ENCODE peak calls at places on chromosomes 7 and 10, in nine cellular contexts. One of them, this sample, is unnamed.

GRCh38 chr7:77258593-77258992 is 59.0 kb upstream of the FGL2 start:
- DNase-seq in adrenal gland: no peak
- DNase-seq in IMR-90: no peak
- DNase-seq in A549: no peak
- DNase-seq in lower leg skin: no peak
- DNase-seq in heart left ventricle: no peak
- DNase-seq in HCT116: no peak
- DNase-seq in stomach: no peak
- DNase-seq in body of pancreas: no peak
- DNase-seq in this sample: peak; percentile 61

GRCh38 chr10:97570789-97571536 is 1.6 kb upstream of the ANKRD2 start:
- DNase-seq in adrenal gland: no peak
- DNase-seq in IMR-90: no peak
- DNase-seq in A549: no peak
- DNase-seq in lower leg skin: no peak
- DNase-seq in heart left ventricle: peak; percentile 51
- DNase-seq in HCT116: no peak
- DNase-seq in stomach: no peak
- DNase-seq in body of pancreas: no peak
- DNase-seq in this sample: no peak

GRCh38 chr10:75211007-75211735 is 575 bp downstream of the VDAC2 start:
- DNase-seq in adrenal gland: peak; percentile 39
- DNase-seq in IMR-90: peak; percentile 57
- DNase-seq in A549: no peak
- DNase-seq in lower leg skin: no peak
- DNase-seq in heart left ventricle: no peak
- DNase-seq in HCT116: no peak
- DNase-seq in stomach: peak; percentile 42
- DNase-seq in body of pancreas: peak; percentile 36
- DNase-seq in this sample: peak; percentile 62

GRCh38 chr7:134197342-134197741 is 70.2 kb downstream of the LRGUK start:
- DNase-seq in adrenal gland: no peak
- DNase-seq in IMR-90: no peak
- DNase-seq in A549: no peak
- DNase-seq in lower leg skin: no peak
- DNase-seq in heart left ventricle: no peak
- DNase-seq in HCT116: no peak
- DNase-seq in stomach: no peak
- DNase-seq in body of pancreas: no peak
- DNase-seq in this sample: no peak

GRCh38 chr7:99559276-99559915 is 954 bp downstream of the ZNF655 start:
- DNase-seq in adrenal gland: no peak
- DNase-seq in IMR-90: peak; percentile 38
- DNase-seq in A549: no peak
- DNase-seq in lower leg skin: no peak
- DNase-seq in heart left ventricle: no peak
- DNase-seq in HCT116: no peak
- DNase-seq in stomach: no peak
- DNase-seq in body of pancreas: no peak
- DNase-seq in this sample: no peak

GRCh38 chr7:92614586-92615237 is 24.5 kb upstream of the FAM133B start:
- DNase-seq in adrenal gland: peak; percentile 89
- DNase-seq in IMR-90: peak; percentile 54
- DNase-seq in A549: no peak
- DNase-seq in lower leg skin: no peak
- DNase-seq in heart left ventricle: peak; percentile 47
- DNase-seq in HCT116: no peak
- DNase-seq in stomach: no peak
- DNase-seq in body of pancreas: peak; percentile 10
- DNase-seq in this sample: no peak

GRCh38 chr10:28367865-28368541 is 65.1 kb upstream of the MPP7 start:
- DNase-seq in adrenal gland: no peak
- DNase-seq in IMR-90: no peak
- DNase-seq in A549: no peak
- DNase-seq in lower leg skin: peak; percentile 30
- DNase-seq in heart left ventricle: peak; percentile 31
- DNase-seq in HCT116: no peak
- DNase-seq in stomach: no peak
- DNase-seq in body of pancreas: peak; percentile 27
- DNase-seq in this sample: no peak

GRCh38 chr10:47325303-47326291 is 3.3 kb downstream of the GDF2 start:
- DNase-seq in adrenal gland: no peak
- DNase-seq in IMR-90: no peak
- DNase-seq in A549: no peak
- DNase-seq in lower leg skin: no peak
- DNase-seq in heart left ventricle: no peak
- DNase-seq in HCT116: no peak
- DNase-seq in stomach: peak; percentile 20
- DNase-seq in body of pancreas: no peak
- DNase-seq in this sample: no peak

GRCh38 chr7:107322015-107322414 is 147.8 kb upstream of the GPR22 start:
- DNase-seq in adrenal gland: no peak
- DNase-seq in IMR-90: no peak
- DNase-seq in A549: no peak
- DNase-seq in lower leg skin: no peak
- DNase-seq in heart left ventricle: no peak
- DNase-seq in HCT116: no peak
- DNase-seq in stomach: no peak
- DNase-seq in body of pancreas: no peak
- DNase-seq in this sample: no peak

GRCh38 chr10:84214612-84215235 is 10.6 kb downstream of the LRIT2 start:
- DNase-seq in adrenal gland: no peak
- DNase-seq in IMR-90: no peak
- DNase-seq in A549: no peak
- DNase-seq in lower leg skin: no peak
- DNase-seq in heart left ventricle: no peak
- DNase-seq in HCT116: peak; percentile 10
- DNase-seq in stomach: no peak
- DNase-seq in body of pancreas: no peak
- DNase-seq in this sample: peak; percentile 52

GRCh38 chr7:20064974-20065862 is 152.0 kb downstream of the MACC1 start:
- DNase-seq in adrenal gland: peak; percentile 52
- DNase-seq in IMR-90: peak; percentile 12
- DNase-seq in A549: no peak
- DNase-seq in lower leg skin: no peak
- DNase-seq in heart left ventricle: no peak
- DNase-seq in HCT116: peak; percentile 18
- DNase-seq in stomach: no peak
- DNase-seq in body of pancreas: no peak
- DNase-seq in this sample: peak; percentile 16

GRCh38 chr10:132192076-132192975 is 5.6 kb downstream of the DPYSL4 start:
- DNase-seq in adrenal gland: no peak
- DNase-seq in IMR-90: no peak
- DNase-seq in A549: no peak
- DNase-seq in lower leg skin: no peak
- DNase-seq in heart left ventricle: peak; percentile 11
- DNase-seq in HCT116: no peak
- DNase-seq in stomach: no peak
- DNase-seq in body of pancreas: no peak
- DNase-seq in this sample: no peak

GRCh38 chr7:94393251-94393758 is 1.4 kb upstream of the COL1A2 start:
- DNase-seq in adrenal gland: no peak
- DNase-seq in IMR-90: peak; percentile 56
- DNase-seq in A549: no peak
- DNase-seq in lower leg skin: no peak
- DNase-seq in heart left ventricle: peak; percentile 61
- DNase-seq in HCT116: no peak
- DNase-seq in stomach: no peak
- DNase-seq in body of pancreas: no peak
- DNase-seq in this sample: peak; percentile 32

GRCh38 chr10:16184911-16185310 is 251.9 kb upstream of the PTER start:
- DNase-seq in adrenal gland: no peak
- DNase-seq in IMR-90: no peak
- DNase-seq in A549: no peak
- DNase-seq in lower leg skin: no peak
- DNase-seq in heart left ventricle: no peak
- DNase-seq in HCT116: no peak
- DNase-seq in stomach: no peak
- DNase-seq in body of pancreas: no peak
- DNase-seq in this sample: no peak

GRCh38 chr7:5620459-5620881 is 161.0 kb downstream of the RNF216 start:
- DNase-seq in adrenal gland: no peak
- DNase-seq in IMR-90: no peak
- DNase-seq in A549: no peak
- DNase-seq in lower leg skin: no peak
- DNase-seq in heart left ventricle: no peak
- DNase-seq in HCT116: no peak
- DNase-seq in stomach: no peak
- DNase-seq in body of pancreas: no peak
- DNase-seq in this sample: no peak

GRCh38 chr7:159091041-159091440 is 53.6 kb downstream of the VIPR2 start:
- DNase-seq in adrenal gland: peak; percentile 15
- DNase-seq in IMR-90: no peak
- DNase-seq in A549: no peak
- DNase-seq in lower leg skin: no peak
- DNase-seq in heart left ventricle: no peak
- DNase-seq in HCT116: no peak
- DNase-seq in stomach: peak; percentile 1
- DNase-seq in body of pancreas: no peak
- DNase-seq in this sample: peak; percentile 8

GRCh38 chr10:96687317-96688012 is 32.8 kb downstream of the PIK3AP1 start:
- DNase-seq in adrenal gland: no peak
- DNase-seq in IMR-90: no peak
- DNase-seq in A549: no peak
- DNase-seq in lower leg skin: no peak
- DNase-seq in heart left ventricle: no peak
- DNase-seq in HCT116: no peak
- DNase-seq in stomach: no peak
- DNase-seq in body of pancreas: no peak
- DNase-seq in this sample: no peak

GRCh38 chr7:88306590-88307048 is at the start of gene STEAP4:
- DNase-seq in adrenal gland: peak; percentile 91
- DNase-seq in IMR-90: peak; percentile 0
- DNase-seq in A549: no peak
- DNase-seq in lower leg skin: peak; percentile 88
- DNase-seq in heart left ventricle: peak; percentile 87
- DNase-seq in HCT116: peak; percentile 19
- DNase-seq in stomach: peak; percentile 81
- DNase-seq in body of pancreas: peak; percentile 87
- DNase-seq in this sample: peak; percentile 85

DNA sequence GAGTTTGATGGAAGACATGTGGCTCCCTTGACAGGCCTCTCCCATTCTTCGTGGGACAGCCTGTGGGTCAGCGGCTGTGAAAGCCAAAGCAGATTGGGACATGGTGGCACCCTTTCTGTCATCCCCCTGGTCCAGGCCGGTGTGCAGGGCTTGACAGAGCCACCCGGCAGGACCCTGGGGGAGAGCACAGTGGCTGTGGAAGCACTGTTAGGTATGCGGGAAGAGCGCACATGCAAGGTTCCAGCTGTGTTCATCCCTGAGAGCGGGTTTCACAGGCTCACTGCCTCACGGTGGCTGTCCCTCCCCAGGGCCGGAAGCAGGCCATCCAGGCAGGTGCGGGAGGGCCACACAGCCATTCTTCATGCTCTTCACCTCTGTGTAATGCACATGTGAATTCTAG is 29.8 kb downstream of the SHH start:
- DNase-seq in adrenal gland: no peak
- DNase-seq in IMR-90: no peak
- DNase-seq in A549: no peak
- DNase-seq in lower leg skin: no peak
- DNase-seq in heart left ventricle: no peak
- DNase-seq in HCT116: no peak
- DNase-seq in stomach: no peak
- DNase-seq in body of pancreas: no peak
- DNase-seq in this sample: no peak
- TF ChIP-seq POLR2A in adrenal gland: no peak
- TF ChIP-seq POLR2A in IMR-90: no peak
- TF ChIP-seq POLR2A in A549: no peak
- TF ChIP-seq POLR2A in lower leg skin: no peak
- TF ChIP-seq POLR2A in heart left ventricle: no peak
- TF ChIP-seq POLR2A in HCT116: no peak
- TF ChIP-seq POLR2A in stomach: no peak
- TF ChIP-seq POLR2A in body of pancreas: no peak
- TF ChIP-seq POLR2A in this sample: no peak

GRCh38 chr10:81082621-81083376 is 545.1 kb downstream of the SH2D4B start:
- DNase-seq in adrenal gland: no peak
- DNase-seq in IMR-90: no peak
- DNase-seq in A549: no peak
- DNase-seq in lower leg skin: no peak
- DNase-seq in heart left ventricle: no peak
- DNase-seq in HCT116: no peak
- DNase-seq in stomach: no peak
- DNase-seq in body of pancreas: no peak
- DNase-seq in this sample: no peak

GRCh38 chr10:81081887-81082620 is 544.4 kb downstream of the SH2D4B start:
- DNase-seq in adrenal gland: no peak
- DNase-seq in IMR-90: peak; percentile 12
- DNase-seq in A549: no peak
- DNase-seq in lower leg skin: no peak
- DNase-seq in heart left ventricle: no peak
- DNase-seq in HCT116: no peak
- DNase-seq in stomach: no peak
- DNase-seq in body of pancreas: no peak
- DNase-seq in this sample: no peak
- TF ChIP-seq CTCF in adrenal gland: no peak
- TF ChIP-seq CTCF in IMR-90: peak; percentile 31
- TF ChIP-seq CTCF in A549: no peak
- TF ChIP-seq CTCF in lower leg skin: no peak
- TF ChIP-seq CTCF in heart left ventricle: no peak
- TF ChIP-seq CTCF in HCT116: peak; percentile 8
- TF ChIP-seq CTCF in stomach: no peak
- TF ChIP-seq CTCF in body of pancreas: no peak
- TF ChIP-seq CTCF in this sample: no peak

DNA sequence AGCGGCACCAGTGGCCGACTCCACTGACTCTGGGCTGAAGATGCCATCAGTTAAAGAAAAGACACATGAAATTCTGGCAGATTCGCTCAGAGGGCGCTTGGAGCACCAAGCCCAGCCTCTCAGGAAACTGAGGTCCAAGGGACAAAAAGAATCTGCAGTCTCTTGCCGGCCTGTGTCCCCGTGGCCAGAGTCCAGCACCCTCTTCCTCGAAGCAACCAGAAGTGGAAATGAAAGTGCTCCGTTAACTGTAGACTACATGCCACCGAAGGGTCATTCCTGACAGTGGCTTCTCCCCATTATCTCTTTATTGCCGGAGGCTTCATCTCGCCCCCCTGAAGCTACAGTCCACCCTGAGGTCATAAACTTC is 1.0 kb upstream of the CHST15 start:
- DNase-seq in adrenal gland: peak; percentile 80
- DNase-seq in IMR-90: no peak
- DNase-seq in A549: no peak
- DNase-seq in lower leg skin: no peak
- DNase-seq in heart left ventricle: peak; percentile 43
- DNase-seq in HCT116: no peak
- DNase-seq in stomach: no peak
- DNase-seq in body of pancreas: peak; percentile 44
- DNase-seq in this sample: peak; percentile 26
- H3K4me3 ChIP-seq in adrenal gland: no peak overlapping the region
- H3K4me3 ChIP-seq in IMR-90: no peak overlapping the region
- H3K4me3 ChIP-seq in A549: peak overlapping the region; percentile 69
- H3K4me3 ChIP-seq in lower leg skin: no peak overlapping the region
- H3K4me3 ChIP-seq in heart left ventricle: peak overlapping the region; percentile 76
- H3K4me3 ChIP-seq in HCT116: peak overlapping the region; percentile 80
- H3K4me3 ChIP-seq in stomach: peak overlapping the region; percentile 75
- H3K4me3 ChIP-seq in body of pancreas: no peak overlapping the region
- H3K4me3 ChIP-seq in this sample: no peak overlapping the region

DNA sequence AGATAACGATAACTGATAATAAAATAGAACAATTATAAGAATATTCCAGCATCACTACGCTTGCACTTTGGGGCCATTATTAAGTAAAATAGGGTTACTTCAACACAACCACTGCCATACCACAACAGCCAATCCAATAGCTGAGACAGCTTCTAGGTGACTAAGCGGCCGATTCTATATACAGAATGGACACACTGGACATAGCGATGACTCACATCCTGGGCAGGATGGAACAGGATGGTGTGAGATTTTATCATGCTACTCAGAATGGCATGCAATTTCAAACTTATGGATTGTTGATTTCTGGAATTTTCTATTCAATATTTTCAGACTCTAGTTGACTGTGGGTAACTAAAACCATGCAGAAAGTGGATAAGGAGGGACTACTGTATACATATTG is 920.9 kb downstream of the LRMDA start:
- DNase-seq in adrenal gland: no peak
- DNase-seq in IMR-90: peak; percentile 96
- DNase-seq in A549: no peak
- DNase-seq in lower leg skin: no peak
- DNase-seq in heart left ventricle: no peak
- DNase-seq in HCT116: peak; percentile 7
- DNase-seq in stomach: no peak
- DNase-seq in body of pancreas: no peak
- DNase-seq in this sample: no peak
- TF ChIP-seq POLR2A in adrenal gland: no peak
- TF ChIP-seq POLR2A in IMR-90: no peak
- TF ChIP-seq POLR2A in A549: no peak
- TF ChIP-seq POLR2A in lower leg skin: no peak
- TF ChIP-seq POLR2A in heart left ventricle: no peak
- TF ChIP-seq POLR2A in HCT116: no peak
- TF ChIP-seq POLR2A in stomach: no peak
- TF ChIP-seq POLR2A in body of pancreas: no peak
- TF ChIP-seq POLR2A in this sample: no peak

This sample was measured in testis.